ENCODE peak calls at places on chromosomes 2 and 18, in nine cellular contexts. One of them, this sample, is unnamed.

GRCh38 chr2:85288244-85288725 is 39.5 kb downstream of the TGOLN2 start:
- DNase-seq in right atrium auricular region: no peak
- DNase-seq in esophagus muscularis mucosa: no peak
- DNase-seq in sigmoid colon: no peak
- DNase-seq in heart left ventricle: no peak
- DNase-seq in GM12865: no peak
- DNase-seq in psoas muscle: peak
- DNase-seq in H1: no peak
- DNase-seq in astrocyte of the spinal cord: peak
- DNase-seq in this sample: no peak

GRCh38 chr2:9178905-9179571 is 27.6 kb upstream of the ASAP2 start:
- DNase-seq in right atrium auricular region: peak
- DNase-seq in esophagus muscularis mucosa: no peak
- DNase-seq in sigmoid colon: peak
- DNase-seq in heart left ventricle: peak
- DNase-seq in GM12865: peak
- DNase-seq in psoas muscle: peak
- DNase-seq in H1: no peak
- DNase-seq in astrocyte of the spinal cord: peak
- DNase-seq in this sample: no peak

GRCh38 chr2:72159211-72159610 is 11.5 kb upstream of the CYP26B1 start:
- DNase-seq in right atrium auricular region: peak
- DNase-seq in esophagus muscularis mucosa: peak
- DNase-seq in sigmoid colon: no peak
- DNase-seq in heart left ventricle: no peak
- DNase-seq in GM12865: no peak
- DNase-seq in psoas muscle: no peak
- DNase-seq in H1: no peak
- DNase-seq in astrocyte of the spinal cord: no peak
- DNase-seq in this sample: peak

GRCh38 chr2:44942304-44943030 is 965 bp downstream of the SIX3 start:
- DNase-seq in right atrium auricular region: no peak
- DNase-seq in esophagus muscularis mucosa: no peak
- DNase-seq in sigmoid colon: no peak
- DNase-seq in heart left ventricle: no peak
- DNase-seq in GM12865: no peak
- DNase-seq in psoas muscle: no peak
- DNase-seq in H1: no peak
- DNase-seq in astrocyte of the spinal cord: no peak
- DNase-seq in this sample: no peak

GRCh38 chr2:39620067-39620466 is 45.6 kb upstream of the TMEM178A start:
- DNase-seq in right atrium auricular region: peak
- DNase-seq in esophagus muscularis mucosa: no peak
- DNase-seq in sigmoid colon: peak
- DNase-seq in heart left ventricle: peak
- DNase-seq in GM12865: peak
- DNase-seq in psoas muscle: no peak
- DNase-seq in H1: no peak
- DNase-seq in astrocyte of the spinal cord: peak
- DNase-seq in this sample: no peak

GRCh38 chr2:183207110-183207509 is 82.9 kb downstream of the NUP35 start:
- DNase-seq in right atrium auricular region: no peak
- DNase-seq in esophagus muscularis mucosa: no peak
- DNase-seq in sigmoid colon: no peak
- DNase-seq in heart left ventricle: no peak
- DNase-seq in GM12865: no peak
- DNase-seq in psoas muscle: no peak
- DNase-seq in H1: no peak
- DNase-seq in astrocyte of the spinal cord: peak
- DNase-seq in this sample: no peak

GRCh38 chr2:144389151-144389929 is 130.6 kb downstream of the ZEB2 start:
- DNase-seq in right atrium auricular region: no peak
- DNase-seq in esophagus muscularis mucosa: no peak
- DNase-seq in sigmoid colon: no peak
- DNase-seq in heart left ventricle: no peak
- DNase-seq in GM12865: no peak
- DNase-seq in psoas muscle: peak
- DNase-seq in H1: peak
- DNase-seq in astrocyte of the spinal cord: no peak
- DNase-seq in this sample: no peak

GRCh38 chr2:228709788-228710371 is 528.4 kb upstream of the SPHKAP start:
- DNase-seq in right atrium auricular region: no peak
- DNase-seq in esophagus muscularis mucosa: no peak
- DNase-seq in sigmoid colon: no peak
- DNase-seq in heart left ventricle: no peak
- DNase-seq in GM12865: no peak
- DNase-seq in psoas muscle: no peak
- DNase-seq in H1: no peak
- DNase-seq in astrocyte of the spinal cord: no peak
- DNase-seq in this sample: no peak

GRCh38 chr18:63249781-63250180 is 69.8 kb downstream of the BCL2 start:
- DNase-seq in right atrium auricular region: no peak
- DNase-seq in esophagus muscularis mucosa: peak
- DNase-seq in sigmoid colon: no peak
- DNase-seq in heart left ventricle: no peak
- DNase-seq in GM12865: no peak
- DNase-seq in psoas muscle: no peak
- DNase-seq in H1: no peak
- DNase-seq in astrocyte of the spinal cord: peak
- DNase-seq in this sample: no peak

GRCh38 chr2:38572167-38572566 is 30.6 kb downstream of the HNRNPLL start:
- DNase-seq in right atrium auricular region: no peak
- DNase-seq in esophagus muscularis mucosa: no peak
- DNase-seq in sigmoid colon: no peak
- DNase-seq in heart left ventricle: no peak
- DNase-seq in GM12865: no peak
- DNase-seq in psoas muscle: no peak
- DNase-seq in H1: no peak
- DNase-seq in astrocyte of the spinal cord: peak
- DNase-seq in this sample: no peak

GRCh38 chr2:56211048-56211447 is 27.3 kb downstream of the CCDC85A start:
- DNase-seq in right atrium auricular region: no peak
- DNase-seq in esophagus muscularis mucosa: no peak
- DNase-seq in sigmoid colon: no peak
- DNase-seq in heart left ventricle: no peak
- DNase-seq in GM12865: no peak
- DNase-seq in psoas muscle: no peak
- DNase-seq in H1: no peak
- DNase-seq in astrocyte of the spinal cord: no peak
- DNase-seq in this sample: no peak

GRCh38 chr2:226887940-226888339 is 52.1 kb downstream of the RHBDD1 start:
- DNase-seq in right atrium auricular region: no peak
- DNase-seq in esophagus muscularis mucosa: no peak
- DNase-seq in sigmoid colon: no peak
- DNase-seq in heart left ventricle: no peak
- DNase-seq in GM12865: no peak
- DNase-seq in psoas muscle: no peak
- DNase-seq in H1: no peak
- DNase-seq in astrocyte of the spinal cord: no peak
- DNase-seq in this sample: no peak

GRCh38 chr2:180596453-180596852 is 384.0 kb upstream of the UBE2E3 start:
- DNase-seq in right atrium auricular region: no peak
- DNase-seq in esophagus muscularis mucosa: no peak
- DNase-seq in sigmoid colon: no peak
- DNase-seq in heart left ventricle: no peak
- DNase-seq in GM12865: no peak
- DNase-seq in psoas muscle: no peak
- DNase-seq in H1: no peak
- DNase-seq in astrocyte of the spinal cord: no peak
- DNase-seq in this sample: no peak
- TF ChIP-seq CTCF in right atrium auricular region: no peak
- TF ChIP-seq CTCF in esophagus muscularis mucosa: no peak
- TF ChIP-seq CTCF in sigmoid colon: no peak
- TF ChIP-seq CTCF in heart left ventricle: no peak
- TF ChIP-seq CTCF in GM12865: no peak
- TF ChIP-seq CTCF in psoas muscle: no peak
- TF ChIP-seq CTCF in H1: no peak
- TF ChIP-seq CTCF in astrocyte of the spinal cord: no peak
- TF ChIP-seq CTCF in this sample: no peak

GRCh38 chr2:25856377-25856776 is 21.9 kb downstream of the ASXL2 start:
- DNase-seq in right atrium auricular region: no peak
- DNase-seq in esophagus muscularis mucosa: no peak
- DNase-seq in sigmoid colon: no peak
- DNase-seq in heart left ventricle: no peak
- DNase-seq in GM12865: no peak
- DNase-seq in psoas muscle: no peak
- DNase-seq in H1: no peak
- DNase-seq in astrocyte of the spinal cord: no peak
- DNase-seq in this sample: no peak
- TF ChIP-seq CTCF in right atrium auricular region: no peak
- TF ChIP-seq CTCF in esophagus muscularis mucosa: no peak
- TF ChIP-seq CTCF in sigmoid colon: no peak
- TF ChIP-seq CTCF in heart left ventricle: no peak
- TF ChIP-seq CTCF in GM12865: no peak
- TF ChIP-seq CTCF in psoas muscle: no peak
- TF ChIP-seq CTCF in H1: peak
- TF ChIP-seq CTCF in astrocyte of the spinal cord: no peak
- TF ChIP-seq CTCF in this sample: no peak

GRCh38 chr2:54619660-54620231 is 103.7 kb upstream of the EML6 start:
- DNase-seq in right atrium auricular region: no peak
- DNase-seq in esophagus muscularis mucosa: no peak
- DNase-seq in sigmoid colon: no peak
- DNase-seq in heart left ventricle: peak
- DNase-seq in GM12865: no peak
- DNase-seq in psoas muscle: no peak
- DNase-seq in H1: no peak
- DNase-seq in astrocyte of the spinal cord: no peak
- DNase-seq in this sample: no peak

GRCh38 chr2:54615832-54616534 is 107.5 kb upstream of the EML6 start:
- DNase-seq in right atrium auricular region: no peak
- DNase-seq in esophagus muscularis mucosa: no peak
- DNase-seq in sigmoid colon: no peak
- DNase-seq in heart left ventricle: no peak
- DNase-seq in GM12865: no peak
- DNase-seq in psoas muscle: no peak
- DNase-seq in H1: no peak
- DNase-seq in astrocyte of the spinal cord: no peak
- DNase-seq in this sample: no peak

GRCh38 chr2:54617409-54617808 is 106.1 kb upstream of the EML6 start:
- DNase-seq in right atrium auricular region: no peak
- DNase-seq in esophagus muscularis mucosa: no peak
- DNase-seq in sigmoid colon: no peak
- DNase-seq in heart left ventricle: no peak
- DNase-seq in GM12865: no peak
- DNase-seq in psoas muscle: no peak
- DNase-seq in H1: no peak
- DNase-seq in astrocyte of the spinal cord: no peak
- DNase-seq in this sample: no peak

GRCh38 chr2:54620948-54621347 is 102.5 kb upstream of the EML6 start:
- DNase-seq in right atrium auricular region: no peak
- DNase-seq in esophagus muscularis mucosa: no peak
- DNase-seq in sigmoid colon: no peak
- DNase-seq in heart left ventricle: no peak
- DNase-seq in GM12865: no peak
- DNase-seq in psoas muscle: no peak
- DNase-seq in H1: no peak
- DNase-seq in astrocyte of the spinal cord: no peak
- DNase-seq in this sample: no peak

GRCh38 chr2:54618646-54619565 is 104.6 kb upstream of the EML6 start:
- DNase-seq in right atrium auricular region: no peak
- DNase-seq in esophagus muscularis mucosa: no peak
- DNase-seq in sigmoid colon: no peak
- DNase-seq in heart left ventricle: peak
- DNase-seq in GM12865: no peak
- DNase-seq in psoas muscle: no peak
- DNase-seq in H1: no peak
- DNase-seq in astrocyte of the spinal cord: no peak
- DNase-seq in this sample: no peak
- TF ChIP-seq CTCF in right atrium auricular region: no peak
- TF ChIP-seq CTCF in esophagus muscularis mucosa: no peak
- TF ChIP-seq CTCF in sigmoid colon: no peak
- TF ChIP-seq CTCF in heart left ventricle: no peak
- TF ChIP-seq CTCF in GM12865: no peak
- TF ChIP-seq CTCF in psoas muscle: no peak
- TF ChIP-seq CTCF in H1: no peak
- TF ChIP-seq CTCF in astrocyte of the spinal cord: no peak
- TF ChIP-seq CTCF in this sample: no peak

GRCh38 chr18:45284174-45284573 is 331.1 kb upstream of the SLC14A2 start:
- DNase-seq in right atrium auricular region: no peak
- DNase-seq in esophagus muscularis mucosa: no peak
- DNase-seq in sigmoid colon: no peak
- DNase-seq in heart left ventricle: no peak
- DNase-seq in GM12865: no peak
- DNase-seq in psoas muscle: no peak
- DNase-seq in H1: no peak
- DNase-seq in astrocyte of the spinal cord: no peak
- DNase-seq in this sample: no peak

GRCh38 chr18:45277870-45278269 is 337.4 kb upstream of the SLC14A2 start:
- DNase-seq in right atrium auricular region: no peak
- DNase-seq in esophagus muscularis mucosa: no peak
- DNase-seq in sigmoid colon: no peak
- DNase-seq in heart left ventricle: no peak
- DNase-seq in GM12865: no peak
- DNase-seq in psoas muscle: no peak
- DNase-seq in H1: no peak
- DNase-seq in astrocyte of the spinal cord: no peak
- DNase-seq in this sample: no peak

GRCh38 chr18:45280486-45281263 is 334.6 kb upstream of the SLC14A2 start:
- DNase-seq in right atrium auricular region: no peak
- DNase-seq in esophagus muscularis mucosa: no peak
- DNase-seq in sigmoid colon: no peak
- DNase-seq in heart left ventricle: no peak
- DNase-seq in GM12865: no peak
- DNase-seq in psoas muscle: no peak
- DNase-seq in H1: no peak
- DNase-seq in astrocyte of the spinal cord: no peak
- DNase-seq in this sample: no peak

GRCh38 chr18:45285251-45285650 is 330.0 kb upstream of the SLC14A2 start:
- DNase-seq in right atrium auricular region: no peak
- DNase-seq in esophagus muscularis mucosa: no peak
- DNase-seq in sigmoid colon: no peak
- DNase-seq in heart left ventricle: no peak
- DNase-seq in GM12865: no peak
- DNase-seq in psoas muscle: no peak
- DNase-seq in H1: no peak
- DNase-seq in astrocyte of the spinal cord: no peak
- DNase-seq in this sample: no peak

DNA sequence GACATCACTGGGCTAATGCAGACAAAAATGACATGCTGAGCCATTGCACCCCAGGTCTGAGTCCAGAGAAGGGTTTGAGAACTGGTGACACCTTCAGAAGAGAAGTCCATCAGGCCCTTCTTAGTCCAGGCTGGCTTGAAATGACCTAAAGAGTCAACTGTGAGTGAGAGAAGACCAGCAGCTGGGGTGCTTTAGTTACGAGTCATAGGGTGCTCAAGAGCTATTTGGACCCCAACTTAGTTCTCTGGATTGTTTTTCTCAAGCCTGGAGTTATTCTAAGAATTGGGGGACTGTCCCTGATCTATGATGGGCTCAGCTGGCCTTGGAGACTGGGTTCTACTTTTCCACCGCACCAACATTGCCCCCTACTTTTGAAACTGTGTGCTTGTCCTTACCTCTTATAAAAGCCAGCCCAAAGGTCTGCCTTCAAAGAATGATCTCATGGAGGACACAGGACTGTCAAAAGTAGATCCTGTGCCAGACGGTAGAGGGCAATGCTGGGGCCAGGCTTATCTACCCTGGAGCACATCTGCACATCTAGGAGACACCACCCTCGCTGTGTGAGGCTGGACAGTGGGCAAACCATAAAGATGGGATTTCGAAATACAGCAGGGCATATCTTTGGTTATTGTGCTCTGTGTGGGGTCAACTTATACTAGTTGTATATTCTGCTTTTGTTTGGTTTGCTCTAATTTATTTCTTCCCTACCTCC is 333.0 kb upstream of the SLC14A2 start:
- DNase-seq in right atrium auricular region: no peak
- DNase-seq in esophagus muscularis mucosa: no peak
- DNase-seq in sigmoid colon: no peak
- DNase-seq in heart left ventricle: no peak
- DNase-seq in GM12865: peak
- DNase-seq in psoas muscle: no peak
- DNase-seq in H1: no peak
- DNase-seq in astrocyte of the spinal cord: peak
- DNase-seq in this sample: no peak
- TF ChIP-seq CTCF in right atrium auricular region: no peak
- TF ChIP-seq CTCF in esophagus muscularis mucosa: no peak
- TF ChIP-seq CTCF in sigmoid colon: no peak
- TF ChIP-seq CTCF in heart left ventricle: no peak
- TF ChIP-seq CTCF in GM12865: no peak
- TF ChIP-seq CTCF in psoas muscle: no peak
- TF ChIP-seq CTCF in H1: no peak
- TF ChIP-seq CTCF in astrocyte of the spinal cord: no peak
- TF ChIP-seq CTCF in this sample: no peak

This sample was measured in osteocyte.